ENCODE peak calls at places on chromosome 11, in eight cellular contexts. O is stimulated activated CD4-positive, alpha-beta T cell treated with anti-CD3 and anti-CD28 coated beads, Interleukin-2, amount 100 ng/mL, for 48 hours; R is NCI-H1436; S is thoracic aorta; Q is sigmoid colon; M is NCI-H187; D is EL; C is HEK293T. F is an unnamed sample.

GRCh38 chr11:45158210-45158644 is 11.8 kb downstream of the PRDM11 start:
- DNase-seq in O (no peak), R (no peak), S (no peak), Q (peak), M (no peak), D (no peak), C (no peak), F (peak)

GRCh38 chr11:35021589-35021988 is 105.2 kb downstream of the PDHX start:
- DNase-seq in O (no peak), R (no peak), S (no peak), Q (no peak), M (no peak), D (no peak), C (no peak), F (no peak)

GRCh38 chr11:108620958-108621772 is 27.6 kb upstream of the EXPH5 start:
- DNase-seq in O (no peak), R (no peak), S (no peak), Q (no peak), M (no peak), D (peak), C (no peak), F (no peak)

GRCh38 chr11:121476379-121477032 is 23.7 kb upstream of the SORL1-AS1 start:
- DNase-seq in O (no peak), R (no peak), S (no peak), Q (no peak), M (no peak), D (no peak), C (no peak), F (peak)

GRCh38 chr11:122186439-122187080 is 70.5 kb upstream of the BLID start:
- DNase-seq in O (no peak), R (no peak), S (no peak), Q (no peak), M (no peak), D (peak), C (no peak), F (no peak)

GRCh38 chr11:44758996-44759395 is 32.2 kb downstream of the TSPAN18 start:
- DNase-seq in O (no peak), R (no peak), S (no peak), Q (peak), M (no peak), D (no peak), C (no peak), F (no peak)

GRCh38 chr11:72411623-72412532 is 22.5 kb downstream of the CLPB start:
- DNase-seq in O (no peak), R (no peak), S (no peak), Q (peak), M (no peak), D (no peak), C (no peak), F (peak)

GRCh38 chr11:105202844-105203548 is 63.4 kb upstream of the CARD18 start:
- DNase-seq in O (no peak), R (no peak), S (no peak), Q (no peak), M (no peak), D (no peak), C (no peak), F (no peak)

GRCh38 chr11:20873054-20873453 is 203.7 kb downstream of the NELL1 start:
- DNase-seq in O (no peak), R (peak), S (no peak), Q (no peak), M (peak), D (no peak), C (peak), F (no peak)

GRCh38 chr11:88604255-88604654 is 266.7 kb upstream of the CTSC start:
- DNase-seq in O (no peak), R (no peak), S (no peak), Q (no peak), M (no peak), D (peak), C (no peak), F (no peak)

GRCh38 chr11:83364500-83365059 is 78.4 kb upstream of the CCDC90B start:
- DNase-seq in O (no peak), R (no peak), S (no peak), Q (no peak), M (no peak), D (no peak), C (no peak), F (no peak)

GRCh38 chr11:35427158-35427557 is 7.8 kb upstream of the SLC1A2 start:
- DNase-seq in O (no peak), R (no peak), S (no peak), Q (no peak), M (peak), D (peak), C (no peak), F (no peak)

GRCh38 chr11:31874631-31875191 is 63.6 kb upstream of the PAX6 start:
- DNase-seq in O (no peak), R (no peak), S (no peak), Q (no peak), M (no peak), D (no peak), C (no peak), F (no peak)

GRCh38 chr11:57463596-57464342 is 3.4 kb downstream of the RTN4RL2 start:
- DNase-seq in O (no peak), R (no peak), S (no peak), Q (no peak), M (no peak), D (no peak), C (no peak), F (no peak)

GRCh38 chr11:84413547-84413946 is 1127.4 kb upstream of the CCDC90B start:
- DNase-seq in O (no peak), R (no peak), S (no peak), Q (no peak), M (no peak), D (no peak), C (no peak), F (no peak)

GRCh38 chr11:134749040-134749586 is 337.1 kb upstream of the B3GAT1 start:
- DNase-seq in O (no peak), R (no peak), S (no peak), Q (no peak), M (no peak), D (no peak), C (no peak), F (no peak)

GRCh38 chr11:46362146-46363030 is 15.1 kb downstream of the DGKZ start:
- DNase-seq in O (no peak), R (no peak), S (no peak), Q (no peak), M (no peak), D (no peak), C (no peak), F (no peak)

GRCh38 chr11:59173080-59173963 is 1.4 kb downstream of the DTX4 start:
- DNase-seq in O (no peak), R (no peak), S (no peak), Q (no peak), M (no peak), D (peak), C (no peak), F (no peak)

GRCh38 chr11:111555255-111555654 is 14.7 kb downstream of the LAYN start:
- DNase-seq in O (no peak), R (no peak), S (no peak), Q (no peak), M (no peak), D (no peak), C (no peak), F (no peak)

GRCh38 chr11:48001438-48002021 is 21.2 kb downstream of the PTPRJ start:
- DNase-seq in O (peak), R (no peak), S (no peak), Q (no peak), M (no peak), D (peak), C (no peak), F (no peak)

GRCh38 chr11:72080326-72081183 is at the start of the genes LRRC51 and NUMA1:
- DNase-seq in O (peak), R (peak), S (peak), Q (peak), M (peak), D (peak), C (peak), F (peak)

GRCh38 chr11:877565-877964 is 33.0 kb downstream of the CHID1 start:
- DNase-seq in O (no peak), R (no peak), S (no peak), Q (no peak), M (no peak), D (no peak), C (peak), F (no peak)

GRCh38 chr11:67507242-67507890 is 596 bp downstream of the CDK2AP2 start:
- DNase-seq in O (no peak), R (peak), S (peak), Q (peak), M (no peak), D (peak), C (no peak), F (peak)

GRCh38 chr11:86106916-86107315 is 38.0 kb upstream of the PICALM start:
- DNase-seq in O (no peak), R (no peak), S (no peak), Q (no peak), M (no peak), D (peak), C (no peak), F (no peak)

GRCh38 chr11:64239662-64240466 is 1.0 kb upstream of the FKBP2 start:
- DNase-seq in O (no peak), R (no peak), S (no peak), Q (no peak), M (no peak), D (no peak), C (no peak), F (no peak)

GRCh38 chr11:44379141-44380008 is 69.4 kb upstream of the ALX4 start:
- DNase-seq in O (no peak), R (no peak), S (no peak), Q (no peak), M (no peak), D (no peak), C (no peak), F (no peak)

F was measured in lower leg skin.